ENCODE peak calls at places on chromosomes 11 and 22, in four cellular contexts. W is breast epithelium, V is prostate gland, R is uterus. G is an unnamed sample.

GRCh38 chr22:45629469-45630089 is 42.1 kb upstream of the ATXN10 start:
- DNase-seq in W (no peak), V (no peak), R (no peak), G (no peak)

GRCh38 chr11:94544832-94545640 is 1.3 kb downstream of the FUT4 start:
- DNase-seq in W (no peak), V (peak; percentile 7), R (no peak), G (peak; percentile 35)

GRCh38 chr11:74749965-74750296 is 1.3 kb downstream of the RNF169 start:
- DNase-seq in W (no peak), V (no peak), R (no peak), G (no peak)

GRCh38 chr11:75351541-75352416 is at the start of gene ARRB1:
- DNase-seq in W (no peak), V (no peak), R (peak; percentile 52), G (peak; percentile 49)

GRCh38 chr11:95267814-95268213 is 36.8 kb upstream of the SESN3 start:
- DNase-seq in W (no peak), V (no peak), R (no peak), G (no peak)

GRCh38 chr11:27058456-27058855 is 17.8 kb downstream of the BBOX1 start:
- DNase-seq in W (no peak), V (no peak), R (no peak), G (no peak)

GRCh38 chr22:48535868-48536690 is 1291.6 kb downstream of the BRD1 start:
- DNase-seq in W (peak; percentile 27), V (no peak), R (no peak), G (no peak)

GRCh38 chr22:36701941-36702640 is 1.5 kb downstream of the CACNG2 start:
- DNase-seq in W (no peak), V (no peak), R (no peak), G (no peak)

GRCh38 chr11:93330446-93330984 is at the start of gene DEUP1:
- DNase-seq in W (peak; percentile 22), V (peak; percentile 50), R (peak; percentile 15), G (peak; percentile 75)

GRCh38 chr11:65793144-65793581 is 6.3 kb downstream of the OVOL1 start:
- DNase-seq in W (peak; percentile 89), V (peak; percentile 92), R (no peak), G (peak; percentile 98)

GRCh38 chr22:30310881-30311771 is 15.6 kb downstream of the TBC1D10A start:
- DNase-seq in W (peak; percentile 78), V (peak; percentile 70), R (peak; percentile 86), G (peak; percentile 96)

GRCh38 chr22:25094579-25094978 is 105.1 kb upstream of the CRYBB3 start:
- DNase-seq in W (no peak), V (no peak), R (no peak), G (no peak)

GRCh38 chr11:46363455-46363920 is 16.2 kb downstream of the DGKZ start:
- DNase-seq in W (peak; percentile 75), V (no peak), R (no peak), G (no peak)

GRCh38 chr22:32475428-32476010 is 908 bp downstream of the FBXO7 start:
- DNase-seq in W (peak; percentile 30), V (peak; percentile 42), R (peak; percentile 34), G (peak; percentile 66)

GRCh38 chr22:41021655-41022454 is 70.5 kb upstream of the EP300 start:
- DNase-seq in W (peak; percentile 50), V (peak; percentile 60), R (peak; percentile 67), G (peak; percentile 70)

DNA sequence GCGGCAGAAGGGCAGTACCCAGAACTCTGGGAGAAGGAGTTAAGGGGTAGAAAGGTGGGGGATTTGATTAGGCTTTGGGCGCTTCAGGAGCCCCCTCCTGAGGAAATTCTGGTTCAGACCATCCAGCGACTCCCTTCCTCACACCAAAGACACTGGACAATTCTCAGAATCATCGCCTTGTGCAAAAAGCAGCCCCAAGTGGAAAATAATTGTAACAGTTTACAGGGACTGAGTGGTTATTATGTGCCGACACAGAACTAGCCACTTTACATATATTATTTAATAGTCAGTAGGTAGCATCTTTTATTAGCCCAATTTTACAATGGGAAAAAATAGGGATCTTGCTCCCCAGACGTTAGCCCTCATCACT is 667 bp upstream of the TRIM3 start:
- DNase-seq in W (no peak), V (no peak), R (no peak), G (no peak)
- H3K4me3 ChIP-seq in W (peak overlapping the region; percentile 79), V (peak overlapping the region; percentile 70), R (peak overlapping the region; percentile 44), G (peak overlapping the region; percentile 17)

GRCh38 chr11:102111787-102112653 is 1.8 kb downstream of the YAP1 start:
- DNase-seq in W (no peak), V (peak; percentile 62), R (peak; percentile 59), G (no peak)
- TF ChIP-seq POLR2A in W (peak; percentile 17), V (no peak), R (peak; percentile 9), G (no peak)

GRCh38 chr22:18968011-18968749 is 32.1 kb upstream of the PRODH start:
- DNase-seq in W (no peak), V (no peak), R (no peak), G (peak; percentile 67)

GRCh38 chr22:18971321-18971751 is 35.2 kb upstream of the PRODH start:
- DNase-seq in W (no peak), V (no peak), R (no peak), G (no peak)

GRCh38 chr22:18973264-18974031 is 37.4 kb upstream of the PRODH start:
- DNase-seq in W (no peak), V (no peak), R (no peak), G (no peak)

GRCh38 chr22:18970948-18971315 is 34.8 kb upstream of the PRODH start:
- DNase-seq in W (no peak), V (no peak), R (no peak), G (no peak)

DNA sequence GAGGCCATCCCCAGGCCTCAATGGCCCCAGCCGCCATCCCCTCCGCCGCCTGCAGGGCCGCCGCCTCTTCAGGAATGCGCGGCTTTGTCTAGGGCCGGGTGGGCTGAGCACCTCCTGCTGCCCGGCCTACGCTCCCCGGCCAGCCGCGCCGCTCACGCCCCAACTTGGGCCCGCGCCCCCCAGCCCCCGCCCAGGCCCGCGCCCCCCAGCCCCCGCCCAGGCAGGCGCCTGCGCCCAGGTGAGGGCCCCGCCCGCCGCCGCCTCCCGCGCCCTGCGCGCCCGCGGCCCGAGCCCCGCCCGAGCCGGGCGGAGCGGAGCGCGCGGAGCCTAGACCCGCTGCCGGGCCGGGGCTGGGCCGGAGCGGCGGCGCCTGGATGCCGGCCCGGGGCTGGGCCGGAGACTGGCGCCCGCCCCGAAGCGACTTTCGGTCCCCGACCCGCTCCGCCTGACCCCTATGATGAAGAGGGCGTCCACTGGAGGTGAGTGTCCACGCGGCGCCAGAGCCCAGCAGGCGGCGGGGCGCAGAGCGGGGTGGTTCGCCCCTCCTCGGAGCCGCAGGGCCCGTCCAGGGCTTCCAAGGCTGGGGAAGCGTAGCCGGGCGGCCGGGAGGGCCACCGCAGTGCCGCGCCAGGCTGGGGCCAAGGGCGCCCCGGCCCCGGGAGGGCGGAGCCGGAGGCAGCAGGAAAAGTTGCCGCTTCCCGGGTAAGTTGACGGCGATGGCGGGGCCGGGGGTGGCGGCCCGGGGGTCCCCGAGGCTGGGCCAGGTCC is 34.3 kb upstream of the PRODH start:
- DNase-seq in W (no peak), V (no peak), R (no peak), G (peak; percentile 35)
- H3K27me3 ChIP-seq in W (peaks cover 5% of the 10 kb centered on the region), V (no peaks in the 10 kb centered on the region), R (no peaks in the 10 kb centered on the region), G (no peaks in the 10 kb centered on the region)

DNA sequence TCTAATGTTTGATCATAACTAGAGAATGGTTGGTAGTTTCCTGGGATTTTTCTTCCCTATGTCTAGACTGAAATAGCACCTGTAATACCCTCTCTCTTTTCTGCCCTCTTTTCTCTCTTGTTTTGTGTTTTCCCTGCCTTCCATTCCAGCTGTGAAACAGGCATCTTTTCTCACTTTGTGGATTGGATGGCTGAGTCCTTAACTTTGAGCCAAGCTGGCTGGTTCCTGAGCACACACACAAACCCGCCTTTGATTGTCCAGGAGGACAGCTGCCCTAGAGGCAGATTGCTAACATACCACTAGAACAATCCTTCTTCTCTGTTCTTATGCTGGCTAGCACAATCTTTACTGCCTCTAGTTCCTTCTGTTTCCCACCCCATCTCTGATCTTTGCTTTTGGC is 17.7 kb downstream of the CTNND1 start:
- DNase-seq in W (peak; percentile 87), V (peak; percentile 74), R (no peak), G (peak; percentile 65)
- H3K4me3 ChIP-seq in W (peak overlapping the region; percentile 36), V (no peak overlapping the region), R (no peak overlapping the region), G (no peak overlapping the region)

DNA sequence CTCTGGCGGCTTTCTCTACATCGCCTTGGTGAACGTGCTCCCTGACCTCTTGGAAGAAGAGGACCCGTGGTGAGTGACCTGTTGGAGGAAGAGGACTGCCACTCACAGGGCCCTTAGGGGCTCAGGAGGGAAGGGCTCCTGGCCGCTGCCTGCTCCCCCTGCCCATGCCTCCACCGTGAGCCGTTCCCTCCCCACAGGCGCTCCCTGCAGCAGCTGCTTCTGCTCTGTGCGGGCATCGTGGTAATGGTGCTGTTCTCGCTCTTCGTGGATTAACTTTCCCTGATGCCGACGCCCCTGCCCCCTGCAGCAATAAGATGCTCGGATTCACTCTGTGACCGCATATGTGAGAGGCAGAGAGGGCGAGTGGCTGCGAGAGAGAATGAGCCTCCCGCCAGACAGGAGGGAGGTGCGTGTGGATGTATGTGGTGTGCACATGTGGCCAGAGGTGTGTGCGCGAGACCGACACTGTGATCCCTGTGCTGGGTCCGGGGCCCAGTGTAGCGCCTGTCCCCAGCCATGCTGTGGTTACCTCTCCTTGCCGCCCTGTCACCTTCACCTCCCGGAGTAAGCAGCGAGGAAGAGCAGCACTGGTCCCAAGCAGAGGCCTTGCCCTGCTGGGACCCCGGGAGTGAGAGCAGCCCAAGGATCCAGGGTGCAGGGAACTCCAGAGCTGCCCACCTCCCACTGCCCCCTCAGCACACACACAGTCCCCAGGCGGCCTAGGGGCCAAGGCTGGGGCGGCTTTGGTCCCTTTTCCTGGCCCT is 6.9 kb downstream of the SLC39A13 start:
- DNase-seq in W (no peak), V (no peak), R (no peak), G (no peak)
- TF ChIP-seq POLR2A in W (no peak), V (no peak), R (no peak), G (no peak)

GRCh38 chr11:86274999-86275398 is 27.0 kb upstream of the HIKESHI start:
- DNase-seq in W (no peak), V (no peak), R (no peak), G (no peak)

GRCh38 chr11:86264649-86265048 is 20.1 kb downstream of the EED start:
- DNase-seq in W (no peak), V (no peak), R (no peak), G (no peak)

GRCh38 chr11:86265194-86265593 is 20.6 kb downstream of the EED start:
- DNase-seq in W (no peak), V (no peak), R (no peak), G (no peak)

GRCh38 chr11:86274503-86274902 is 27.5 kb upstream of the HIKESHI start:
- DNase-seq in W (no peak), V (no peak), R (no peak), G (no peak)

DNA sequence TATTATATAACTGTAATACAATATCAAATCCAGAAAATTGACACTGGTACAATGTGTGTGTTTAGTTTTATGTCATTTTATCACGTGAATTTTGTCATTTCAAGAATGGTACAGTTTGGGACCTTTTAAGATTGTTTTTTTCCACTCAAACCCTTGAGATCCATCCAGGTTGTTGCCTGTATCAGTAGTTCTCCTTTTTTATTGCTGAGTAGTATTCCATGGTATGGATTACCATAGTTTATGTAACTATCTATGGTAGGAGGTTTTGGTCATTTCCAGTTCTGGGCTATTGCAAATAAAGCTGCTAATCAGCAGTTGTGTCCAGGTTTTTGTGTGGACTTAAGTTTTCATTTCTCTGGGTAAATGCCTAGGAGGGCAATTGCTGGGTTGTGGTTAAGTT is 25.1 kb downstream of the EED start:
- DNase-seq in W (no peak), V (no peak), R (no peak), G (no peak)
- H3K27me3 ChIP-seq in W (no peaks in the 10 kb centered on the region), V (no peaks in the 10 kb centered on the region), R (no peaks in the 10 kb centered on the region), G (no peaks in the 10 kb centered on the region)